ENCODE peak calls at places on chromosomes 7 and 10, in eight cellular contexts. One of them, this sample, is unnamed.

GRCh38 chr7:46839651-46840050 is 742.3 kb downstream of the TNS3 start:
- DNase-seq in neural progenitor cell: no peak
- DNase-seq in GM23338: no peak
- DNase-seq in hepatocyte: no peak
- DNase-seq in SK-N-SH: no peak
- DNase-seq in HCT116: no peak
- DNase-seq in PC-3: no peak
- DNase-seq in MM.1S: no peak
- DNase-seq in this sample: no peak

GRCh38 chr7:158579662-158580646 is 7.7 kb downstream of the PTPRN2 start:
- DNase-seq in neural progenitor cell: no peak
- DNase-seq in GM23338: no peak
- DNase-seq in hepatocyte: no peak
- DNase-seq in SK-N-SH: no peak
- DNase-seq in HCT116: no peak
- DNase-seq in PC-3: no peak
- DNase-seq in MM.1S: no peak
- DNase-seq in this sample: no peak

GRCh38 chr7:18753972-18754610 is 258.5 kb downstream of the HDAC9 start:
- DNase-seq in neural progenitor cell: no peak
- DNase-seq in GM23338: no peak
- DNase-seq in hepatocyte: no peak
- DNase-seq in SK-N-SH: no peak
- DNase-seq in HCT116: no peak
- DNase-seq in PC-3: no peak
- DNase-seq in MM.1S: no peak
- DNase-seq in this sample: no peak

GRCh38 chr10:121608669-121609190 is 10.5 kb upstream of the FGFR2 start:
- DNase-seq in neural progenitor cell: peak; percentile 81
- DNase-seq in GM23338: peak; percentile 84
- DNase-seq in hepatocyte: peak; percentile 80
- DNase-seq in SK-N-SH: peak; percentile 97
- DNase-seq in HCT116: peak; percentile 43
- DNase-seq in PC-3: peak; percentile 48
- DNase-seq in MM.1S: peak; percentile 60
- DNase-seq in this sample: peak; percentile 26

GRCh38 chr7:134324107-134324506 is 7.4 kb upstream of the SLC35B4 start:
- DNase-seq in neural progenitor cell: no peak
- DNase-seq in GM23338: no peak
- DNase-seq in hepatocyte: no peak
- DNase-seq in SK-N-SH: no peak
- DNase-seq in HCT116: no peak
- DNase-seq in PC-3: no peak
- DNase-seq in MM.1S: no peak
- DNase-seq in this sample: no peak

GRCh38 chr7:2193120-2193519 is 39.6 kb downstream of the MAD1L1 start:
- DNase-seq in neural progenitor cell: peak; percentile 22
- DNase-seq in GM23338: no peak
- DNase-seq in hepatocyte: no peak
- DNase-seq in SK-N-SH: peak; percentile 35
- DNase-seq in HCT116: no peak
- DNase-seq in PC-3: no peak
- DNase-seq in MM.1S: no peak
- DNase-seq in this sample: no peak

GRCh38 chr10:81548160-81548559 is 326.8 kb upstream of the NRG3 start:
- DNase-seq in neural progenitor cell: peak; percentile 55
- DNase-seq in GM23338: peak; percentile 1
- DNase-seq in hepatocyte: no peak
- DNase-seq in SK-N-SH: no peak
- DNase-seq in HCT116: no peak
- DNase-seq in PC-3: no peak
- DNase-seq in MM.1S: no peak
- DNase-seq in this sample: no peak

GRCh38 chr10:73887038-73888015 is 13.0 kb upstream of the CAMK2G start:
- DNase-seq in neural progenitor cell: no peak
- DNase-seq in GM23338: no peak
- DNase-seq in hepatocyte: peak; percentile 85
- DNase-seq in SK-N-SH: peak; percentile 59
- DNase-seq in HCT116: peak; percentile 88
- DNase-seq in PC-3: peak; percentile 100
- DNase-seq in MM.1S: no peak
- DNase-seq in this sample: no peak

GRCh38 chr10:86400705-86401587 is 34.4 kb upstream of the GRID1 start:
- DNase-seq in neural progenitor cell: peak; percentile 69
- DNase-seq in GM23338: peak; percentile 47
- DNase-seq in hepatocyte: peak; percentile 74
- DNase-seq in SK-N-SH: peak; percentile 81
- DNase-seq in HCT116: peak; percentile 8
- DNase-seq in PC-3: peak; percentile 34
- DNase-seq in MM.1S: peak; percentile 49
- DNase-seq in this sample: peak; percentile 59

GRCh38 chr7:15236958-15237357 is 324.9 kb downstream of the AGMO start:
- DNase-seq in neural progenitor cell: no peak
- DNase-seq in GM23338: no peak
- DNase-seq in hepatocyte: no peak
- DNase-seq in SK-N-SH: no peak
- DNase-seq in HCT116: no peak
- DNase-seq in PC-3: no peak
- DNase-seq in MM.1S: no peak
- DNase-seq in this sample: no peak

GRCh38 chr10:98556061-98556460 is 109.3 kb upstream of the HPS1 start:
- DNase-seq in neural progenitor cell: no peak
- DNase-seq in GM23338: no peak
- DNase-seq in hepatocyte: no peak
- DNase-seq in SK-N-SH: no peak
- DNase-seq in HCT116: no peak
- DNase-seq in PC-3: no peak
- DNase-seq in MM.1S: no peak
- DNase-seq in this sample: no peak

GRCh38 chr10:112151640-112152039 is 31.9 kb downstream of the GPAM start:
- DNase-seq in neural progenitor cell: no peak
- DNase-seq in GM23338: no peak
- DNase-seq in hepatocyte: no peak
- DNase-seq in SK-N-SH: no peak
- DNase-seq in HCT116: no peak
- DNase-seq in PC-3: no peak
- DNase-seq in MM.1S: no peak
- DNase-seq in this sample: no peak

GRCh38 chr7:39644170-39644569 is 20.8 kb downstream of the RALA start:
- DNase-seq in neural progenitor cell: no peak
- DNase-seq in GM23338: no peak
- DNase-seq in hepatocyte: no peak
- DNase-seq in SK-N-SH: no peak
- DNase-seq in HCT116: no peak
- DNase-seq in PC-3: no peak
- DNase-seq in MM.1S: no peak
- DNase-seq in this sample: no peak
- H3K4me1 ChIP-seq in neural progenitor cell: peaks cover 21% of the 10 kb centered on the region
- H3K4me1 ChIP-seq in GM23338: peaks cover 11% of the 10 kb centered on the region
- H3K4me1 ChIP-seq in hepatocyte: peaks cover 6% of the 10 kb centered on the region
- H3K4me1 ChIP-seq in SK-N-SH: no peaks in the 10 kb centered on the region
- H3K4me1 ChIP-seq in HCT116: no peaks in the 10 kb centered on the region
- H3K4me1 ChIP-seq in PC-3: no peaks in the 10 kb centered on the region
- H3K4me1 ChIP-seq in MM.1S: peaks cover 12% of the 10 kb centered on the region
- H3K4me1 ChIP-seq in this sample: no peaks in the 10 kb centered on the region

GRCh38 chr7:19988860-19989259 is 215.4 kb upstream of the TMEM196 start:
- DNase-seq in neural progenitor cell: no peak
- DNase-seq in GM23338: no peak
- DNase-seq in hepatocyte: no peak
- DNase-seq in SK-N-SH: no peak
- DNase-seq in HCT116: no peak
- DNase-seq in PC-3: no peak
- DNase-seq in MM.1S: no peak
- DNase-seq in this sample: no peak

GRCh38 chr7:19984231-19984632 is 210.8 kb upstream of the TMEM196 start:
- DNase-seq in neural progenitor cell: peak; percentile 46
- DNase-seq in GM23338: peak; percentile 51
- DNase-seq in hepatocyte: peak; percentile 14
- DNase-seq in SK-N-SH: no peak
- DNase-seq in HCT116: no peak
- DNase-seq in PC-3: peak; percentile 44
- DNase-seq in MM.1S: no peak
- DNase-seq in this sample: peak; percentile 16

DNA sequence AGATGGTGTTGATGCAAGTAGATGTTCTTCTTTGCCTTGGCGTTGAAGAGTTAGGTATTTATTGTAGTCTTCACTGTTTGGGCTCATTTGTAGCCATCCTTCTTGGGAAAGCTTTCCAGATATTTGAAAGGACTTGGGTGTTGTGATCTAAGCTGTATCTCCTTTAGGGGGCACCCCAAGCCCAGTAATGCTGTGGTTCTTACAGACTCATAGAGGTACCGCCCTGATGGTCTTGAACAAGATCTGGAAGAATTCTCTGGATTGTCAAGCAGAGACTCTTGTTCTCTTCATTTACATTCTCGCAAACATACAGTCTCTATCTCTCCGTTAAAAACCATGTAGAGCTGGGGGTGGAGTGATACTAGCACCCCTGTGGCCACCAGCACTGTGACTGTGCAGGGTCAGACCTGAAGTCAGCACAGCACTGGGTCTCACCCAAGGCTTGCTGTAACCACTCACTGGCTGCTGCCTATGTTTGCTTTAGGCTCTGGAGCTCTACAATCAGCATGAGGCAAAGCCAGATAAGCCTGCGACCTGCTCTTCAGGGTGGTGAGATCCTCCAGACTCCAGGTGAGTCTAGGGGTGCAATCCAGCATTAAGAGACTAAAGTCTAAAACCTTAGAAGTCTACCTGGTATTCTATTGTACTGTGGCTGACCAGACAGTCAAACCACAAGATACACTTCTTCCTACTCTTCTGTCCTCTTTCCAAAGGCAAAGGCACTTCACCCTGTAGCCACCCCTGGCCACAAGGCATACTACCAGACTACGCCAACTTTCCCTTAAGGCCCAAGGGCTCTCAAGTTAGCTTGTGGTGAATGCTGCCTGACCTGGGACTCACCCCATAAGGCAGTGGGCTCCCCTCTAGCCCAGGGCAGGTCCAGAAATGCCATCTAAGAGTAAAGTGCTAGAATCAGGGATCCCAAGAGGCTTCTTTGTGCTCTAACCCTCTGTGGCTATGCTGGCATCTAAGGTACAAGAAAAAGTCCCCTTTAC is 209.7 kb upstream of the TMEM196 start:
- DNase-seq in neural progenitor cell: peak; percentile 75
- DNase-seq in GM23338: peak; percentile 87
- DNase-seq in hepatocyte: peak; percentile 59
- DNase-seq in SK-N-SH: no peak
- DNase-seq in HCT116: peak; percentile 35
- DNase-seq in PC-3: peak; percentile 69
- DNase-seq in MM.1S: peak; percentile 50
- DNase-seq in this sample: peak; percentile 41
- TF ChIP-seq CTCF in neural progenitor cell: peak; percentile 68
- TF ChIP-seq CTCF in GM23338: peak; percentile 86
- TF ChIP-seq CTCF in hepatocyte: peak; percentile 48
- TF ChIP-seq CTCF in SK-N-SH: peak; percentile 71
- TF ChIP-seq CTCF in HCT116: peak; percentile 41
- TF ChIP-seq CTCF in PC-3: peak; percentile 61
- TF ChIP-seq CTCF in MM.1S: peak; percentile 55
- TF ChIP-seq CTCF in this sample: peak; percentile 75

GRCh38 chr10:102068216-102068615 is 3.1 kb downstream of the HPS6 start:
- DNase-seq in neural progenitor cell: no peak
- DNase-seq in GM23338: no peak
- DNase-seq in hepatocyte: peak; percentile 41
- DNase-seq in SK-N-SH: no peak
- DNase-seq in HCT116: no peak
- DNase-seq in PC-3: no peak
- DNase-seq in MM.1S: no peak
- DNase-seq in this sample: no peak

GRCh38 chr10:102069066-102069465 is 3.9 kb downstream of the HPS6 start:
- DNase-seq in neural progenitor cell: no peak
- DNase-seq in GM23338: no peak
- DNase-seq in hepatocyte: no peak
- DNase-seq in SK-N-SH: no peak
- DNase-seq in HCT116: no peak
- DNase-seq in PC-3: no peak
- DNase-seq in MM.1S: no peak
- DNase-seq in this sample: no peak

GRCh38 chr10:102067091-102067916 is 2.2 kb downstream of the HPS6 start:
- DNase-seq in neural progenitor cell: no peak
- DNase-seq in GM23338: no peak
- DNase-seq in hepatocyte: no peak
- DNase-seq in SK-N-SH: no peak
- DNase-seq in HCT116: no peak
- DNase-seq in PC-3: no peak
- DNase-seq in MM.1S: no peak
- DNase-seq in this sample: no peak

GRCh38 chr10:102072867-102073527 is 7.8 kb downstream of the HPS6 start:
- DNase-seq in neural progenitor cell: peak; percentile 86
- DNase-seq in GM23338: peak; percentile 93
- DNase-seq in hepatocyte: peak; percentile 88
- DNase-seq in SK-N-SH: peak; percentile 78
- DNase-seq in HCT116: peak; percentile 87
- DNase-seq in PC-3: peak; percentile 80
- DNase-seq in MM.1S: peak; percentile 71
- DNase-seq in this sample: peak; percentile 81
- TF ChIP-seq EZH2phosphoT487 in neural progenitor cell: no peak
- TF ChIP-seq EZH2phosphoT487 in GM23338: no peak
- TF ChIP-seq EZH2phosphoT487 in hepatocyte: no peak
- TF ChIP-seq EZH2phosphoT487 in SK-N-SH: no peak
- TF ChIP-seq EZH2phosphoT487 in HCT116: no peak
- TF ChIP-seq EZH2phosphoT487 in PC-3: no peak
- TF ChIP-seq EZH2phosphoT487 in MM.1S: no peak
- TF ChIP-seq EZH2phosphoT487 in this sample: no peak

GRCh38 chr7:150377116-150377979 is 1.8 kb upstream of the ZNF775 start:
- DNase-seq in neural progenitor cell: peak; percentile 2
- DNase-seq in GM23338: no peak
- DNase-seq in hepatocyte: peak; percentile 60
- DNase-seq in SK-N-SH: no peak
- DNase-seq in HCT116: no peak
- DNase-seq in PC-3: no peak
- DNase-seq in MM.1S: peak; percentile 56
- DNase-seq in this sample: peak; percentile 33

GRCh38 chr7:150379590-150380379 is 655 bp downstream of the ZNF775 start:
- DNase-seq in neural progenitor cell: peak; percentile 32
- DNase-seq in GM23338: no peak
- DNase-seq in hepatocyte: no peak
- DNase-seq in SK-N-SH: peak; percentile 72
- DNase-seq in HCT116: no peak
- DNase-seq in PC-3: peak; percentile 22
- DNase-seq in MM.1S: peak; percentile 67
- DNase-seq in this sample: no peak

GRCh38 chr7:150376560-150376959 is 2.6 kb upstream of the ZNF775 start:
- DNase-seq in neural progenitor cell: peak; percentile 4
- DNase-seq in GM23338: no peak
- DNase-seq in hepatocyte: no peak
- DNase-seq in SK-N-SH: no peak
- DNase-seq in HCT116: no peak
- DNase-seq in PC-3: no peak
- DNase-seq in MM.1S: no peak
- DNase-seq in this sample: no peak

GRCh38 chr7:150378853-150379589 is at the start of gene ZNF775:
- DNase-seq in neural progenitor cell: peak; percentile 99
- DNase-seq in GM23338: peak; percentile 99
- DNase-seq in hepatocyte: peak; percentile 99
- DNase-seq in SK-N-SH: peak; percentile 100
- DNase-seq in HCT116: peak; percentile 85
- DNase-seq in PC-3: peak; percentile 94
- DNase-seq in MM.1S: peak; percentile 99
- DNase-seq in this sample: peak; percentile 95

GRCh38 chr7:150378115-150378852 is 846 bp upstream of the ZNF775 start:
- DNase-seq in neural progenitor cell: peak; percentile 94
- DNase-seq in GM23338: peak; percentile 97
- DNase-seq in hepatocyte: peak; percentile 84
- DNase-seq in SK-N-SH: peak; percentile 75
- DNase-seq in HCT116: peak; percentile 19
- DNase-seq in PC-3: peak; percentile 54
- DNase-seq in MM.1S: peak; percentile 91
- DNase-seq in this sample: peak; percentile 65
- H3K4me1 ChIP-seq in neural progenitor cell: peaks cover 37% of the 10 kb centered on the region
- H3K4me1 ChIP-seq in GM23338: peaks cover 65% of the 10 kb centered on the region
- H3K4me1 ChIP-seq in hepatocyte: peaks cover 63% of the 10 kb centered on the region
- H3K4me1 ChIP-seq in SK-N-SH: peaks cover 39% of the 10 kb centered on the region
- H3K4me1 ChIP-seq in HCT116: peaks cover 24% of the 10 kb centered on the region
- H3K4me1 ChIP-seq in PC-3: peaks cover 18% of the 10 kb centered on the region
- H3K4me1 ChIP-seq in MM.1S: peaks cover 82% of the 10 kb centered on the region
- H3K4me1 ChIP-seq in this sample: peaks cover 74% of the 10 kb centered on the region

This sample was measured in OCI-LY7.